ENCODE peak calls at places on chromosome 3, in nine cellular contexts. N is cerebellar cortex; M is fibroblast of pulmonary artery; U is WTC11; X is tibial nerve; I is posterior cingulate gyrus; Z is amniotic epithelial cell; J is stimulated activated CD4-positive, alpha-beta T cell treated with anti-CD3 and anti-CD28 coated beads, Interleukin-1b, Interleukin-23, amount 100 ng/mL, for 48 hours; G is germinal center. D is an unnamed sample.

GRCh38 chr3:170007031-170007663 is 30.6 kb upstream of the GPR160 start:
- DNase-seq in M (peak; percentile 84), Z (peak; percentile 91), N (no peak), J (peak; percentile 46), G (peak; percentile 28), I (no peak), X (no peak), U (no peak), D (peak; percentile 12)

GRCh38 chr3:88824646-88825303 is 282.6 kb upstream of the EPHA3 start:
- DNase-seq in I (no peak), G (no peak), M (no peak), X (no peak), Z (peak; percentile 1), N (no peak), U (no peak), J (no peak), D (no peak)

GRCh38 chr3:31041161-31041978 is 146.9 kb upstream of the GADL1 start:
- DNase-seq in J (no peak), I (no peak), Z (peak; percentile 82), M (peak; percentile 70), X (no peak), U (peak; percentile 22), G (no peak), N (no peak), D (peak; percentile 99)

GRCh38 chr3:184314700-184315505 is 497 bp downstream of the EIF4G1 start:
- DNase-seq in N (no peak), J (peak; percentile 54), X (peak; percentile 70), U (peak; percentile 46), M (peak; percentile 84), Z (peak; percentile 63), G (peak; percentile 59), I (peak; percentile 72), D (peak; percentile 74)

GRCh38 chr3:42486814-42487569 is 15.5 kb upstream of the VIPR1 start:
- DNase-seq in X (no peak), J (no peak), U (no peak), Z (no peak), M (no peak), G (no peak), N (no peak), I (no peak), D (no peak)

GRCh38 chr3:148737104-148737525 is 39.4 kb downstream of the AGTR1 start:
- DNase-seq in N (no peak), X (no peak), Z (peak; percentile 84), G (no peak), J (no peak), M (no peak), I (no peak), U (no peak), D (peak; percentile 88)

GRCh38 chr3:149134560-149134959 is 5.1 kb downstream of the HPS3 start:
- DNase-seq in I (no peak), U (no peak), X (no peak), Z (peak; percentile 75), G (no peak), N (no peak), J (no peak), M (peak; percentile 20), D (peak; percentile 72)

GRCh38 chr3:149967067-149967685 is 3.5 kb downstream of the PFN2 start:
- DNase-seq in U (no peak), X (no peak), I (no peak), N (peak; percentile 72), Z (peak; percentile 53), M (peak; percentile 75), G (peak; percentile 29), J (no peak), D (peak; percentile 65)

D was measured in kidney tubule cell.